ENCODE peak calls at places on chromosomes 13 and 19, in eight cellular contexts. O is ascending aorta; I is PC-3; R is left ventricle myocardium inferior; U is CD8-positive, alpha-beta T cell; K is testis; F is K562; T is ovary. B is an unnamed sample.
A peak's percentile ranks its signal among the peaks of the same experiment; 100 is the strongest.

GRCh38 chr13:53038993-53039392 is 10.4 kb downstream of the OLFM4 start:
- DNase-seq in R (no peak), O (no peak), T (no peak), K (no peak), I (no peak), F (no peak), U (no peak), B (no peak)

GRCh38 chr13:94252209-94252608 is 227.3 kb downstream of the DCT start:
- DNase-seq in K (no peak), T (no peak), I (no peak), F (no peak), U (no peak), O (no peak), R (no peak), B (no peak)

GRCh38 chr19:16569609-16570320 is 2.5 kb downstream of the SLC35E1 start:
- DNase-seq in I (peak; percentile 50), F (no peak), K (no peak), R (no peak), U (no peak), T (no peak), O (no peak), B (no peak)

GRCh38 chr13:30567072-30567471 is 50.6 kb upstream of the USPL1 start:
- DNase-seq in U (no peak), I (no peak), O (no peak), K (no peak), R (no peak), T (no peak), F (no peak), B (no peak)

GRCh38 chr13:41916173-41916954 is 44.5 kb downstream of the VWA8 start:
- DNase-seq in F (no peak), O (no peak), U (no peak), R (no peak), K (no peak), T (no peak), I (peak; percentile 59), B (peak; percentile 40)

GRCh38 chr19:43704002-43704705 is 11.7 kb upstream of the IRGC start:
- DNase-seq in I (peak; percentile 27), F (no peak), U (no peak), K (no peak), O (no peak), T (no peak), R (no peak), B (no peak)

GRCh38 chr13:35549481-35549880 is 73.0 kb upstream of the MAB21L1 start:
- DNase-seq in T (no peak), O (no peak), I (peak; percentile 80), F (no peak), R (no peak), K (no peak), U (no peak), B (no peak)

GRCh38 chr13:32001392-32001768 is 30.2 kb upstream of the FRY start:
- DNase-seq in I (peak; percentile 60), O (no peak), U (no peak), R (peak; percentile 51), T (no peak), K (no peak), F (peak; percentile 15), B (no peak)

GRCh38 chr19:47469719-47470118 is 2.0 kb downstream of the SLC8A2 start:
- DNase-seq in U (no peak), F (no peak), R (no peak), T (no peak), O (no peak), I (no peak), K (no peak), B (no peak)

GRCh38 chr13:106562301-106562700 is 5.6 kb downstream of the ARGLU1 start:
- DNase-seq in T (no peak), O (no peak), I (no peak), F (no peak), K (no peak), U (no peak), R (no peak), B (no peak)

GRCh38 chr13:106558527-106558926 is 9.4 kb downstream of the ARGLU1 start:
- DNase-seq in R (no peak), F (no peak), K (no peak), O (no peak), T (no peak), I (no peak), U (no peak), B (no peak)

GRCh38 chr13:106560791-106561190 is 7.1 kb downstream of the ARGLU1 start:
- DNase-seq in T (no peak), R (no peak), F (no peak), O (no peak), I (no peak), U (no peak), K (no peak), B (no peak)

GRCh38 chr13:106565127-106565775 is 2.7 kb downstream of the ARGLU1 start:
- DNase-seq in T (no peak), R (no peak), U (no peak), K (no peak), O (no peak), I (no peak), F (no peak), B (no peak)

DNA sequence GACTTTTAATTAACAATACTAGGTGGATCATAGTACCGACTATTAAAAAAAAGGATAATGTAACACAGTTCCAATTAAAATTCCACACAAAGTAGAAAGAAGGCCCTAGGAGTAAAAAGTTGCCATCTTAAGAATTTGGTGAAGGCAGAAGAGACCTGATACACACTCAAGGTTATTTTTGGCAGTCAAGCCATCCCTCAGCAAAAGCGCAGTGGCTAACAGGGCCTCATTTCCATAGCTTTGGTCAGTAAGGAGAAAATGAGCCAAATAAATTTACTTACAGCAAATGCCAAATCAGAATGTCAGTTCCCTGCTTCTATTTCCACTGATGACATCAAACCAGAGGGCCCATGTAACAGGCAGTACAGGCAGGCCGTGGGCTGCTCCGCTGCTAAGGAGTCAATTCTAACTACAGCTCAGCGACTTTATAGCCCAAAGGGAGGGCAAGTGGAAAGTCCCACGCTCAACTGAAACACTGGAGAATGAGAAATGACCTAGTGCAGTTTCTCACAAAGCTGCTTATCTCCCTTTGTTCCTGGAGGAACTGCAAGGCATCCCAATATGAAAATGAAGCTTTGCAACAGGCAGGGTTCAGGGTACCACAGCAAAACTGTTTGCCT is 6.3 kb downstream of the ARGLU1 start:
- DNase-seq in I (no peak), U (peak; percentile 17), K (peak; percentile 45), O (no peak), F (no peak), R (no peak), T (no peak), B (peak; percentile 47)
- H3K27ac ChIP-seq in I (no peak overlapping the region), U (no peak overlapping the region), K (peak overlapping the region; percentile 54), O (peak overlapping the region; percentile 40), F (no peak overlapping the region), R (peak overlapping the region; percentile 47), T (no peak overlapping the region), B (no peak overlapping the region)

GRCh38 chr13:101490400-101491015 is 38.0 kb downstream of the ITGBL1 start:
- DNase-seq in K (no peak), F (no peak), T (no peak), R (no peak), U (no peak), O (no peak), I (peak; percentile 60), B (no peak)

GRCh38 chr13:101493541-101493940 is 41.1 kb downstream of the ITGBL1 start:
- DNase-seq in U (no peak), I (no peak), K (no peak), R (no peak), O (no peak), T (no peak), F (no peak), B (no peak)

GRCh38 chr13:101488734-101489133 is 36.3 kb downstream of the ITGBL1 start:
- DNase-seq in R (no peak), T (no peak), F (no peak), O (no peak), U (no peak), I (no peak), K (no peak), B (no peak)

GRCh38 chr13:101489635-101490034 is 37.2 kb downstream of the ITGBL1 start:
- DNase-seq in R (no peak), O (no peak), U (no peak), F (no peak), T (no peak), K (no peak), I (peak; percentile 76), B (no peak)

DNA sequence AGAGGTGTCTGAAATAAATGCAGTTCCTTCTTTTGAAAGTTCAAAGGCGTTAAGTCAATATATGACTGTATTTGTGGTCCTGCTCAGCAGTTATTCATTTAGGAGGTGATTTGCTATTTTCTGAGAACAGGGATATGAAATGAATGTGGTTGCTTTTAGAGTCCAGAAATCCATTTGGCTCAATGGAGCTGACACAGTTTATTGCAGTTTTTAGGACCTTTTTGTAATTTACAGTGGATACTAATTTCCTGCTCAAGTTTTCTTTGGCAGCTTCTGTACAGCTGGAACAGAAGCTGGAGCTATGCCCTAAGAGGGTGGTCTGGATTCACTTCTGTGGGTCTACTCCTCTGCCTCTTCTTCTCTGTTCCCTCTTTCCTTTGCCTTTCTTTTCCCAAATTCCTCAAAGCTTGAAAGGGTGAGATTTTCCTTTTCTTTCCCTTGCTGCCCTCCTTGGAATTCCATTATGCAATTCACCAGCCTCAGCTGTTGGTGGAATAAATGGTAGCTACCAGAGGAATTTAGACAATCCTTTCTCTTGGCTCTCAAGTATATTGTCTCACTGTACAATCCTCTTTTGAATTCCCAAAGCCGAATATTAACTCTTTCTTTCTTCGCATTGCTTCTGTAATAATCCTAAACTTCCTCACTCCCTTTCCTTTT is 39.9 kb downstream of the ITGBL1 start:
- DNase-seq in I (no peak), O (no peak), T (no peak), K (no peak), U (no peak), R (no peak), F (no peak), B (no peak)
- H3K27ac ChIP-seq in I (no peak overlapping the region), O (peak overlapping the region; percentile 15), T (no peak overlapping the region), K (no peak overlapping the region), U (no peak overlapping the region), R (no peak overlapping the region), F (no peak overlapping the region), B (no peak overlapping the region)

GRCh38 chr13:46962286-46962941 is 65.6 kb upstream of the HTR2A start:
- DNase-seq in O (no peak), R (no peak), U (no peak), T (no peak), K (no peak), F (no peak), I (peak; percentile 48), B (no peak)
- H3K27ac ChIP-seq in O (no peak overlapping the region), R (no peak overlapping the region), U (no peak overlapping the region), T (no peak overlapping the region), K (no peak overlapping the region), F (no peak overlapping the region), I (peak overlapping the region; percentile 65), B (no peak overlapping the region)

GRCh38 chr13:40595693-40596092 is 70.7 kb downstream of the FOXO1 start:
- DNase-seq in T (no peak), F (no peak), U (no peak), O (no peak), R (no peak), I (peak; percentile 4), K (no peak), B (no peak)

GRCh38 chr13:40599146-40599545 is 67.3 kb downstream of the FOXO1 start:
- DNase-seq in I (no peak), K (no peak), U (no peak), F (no peak), T (no peak), R (no peak), O (no peak), B (no peak)

GRCh38 chr13:40598599-40598998 is 67.8 kb downstream of the FOXO1 start:
- DNase-seq in F (no peak), K (peak; percentile 43), T (no peak), I (no peak), O (no peak), R (no peak), U (no peak), B (no peak)

GRCh38 chr13:40597735-40598365 is 68.6 kb downstream of the FOXO1 start:
- DNase-seq in U (no peak), R (no peak), T (no peak), F (no peak), K (no peak), I (no peak), O (no peak), B (no peak)

GRCh38 chr13:40596484-40596883 is 70.0 kb downstream of the FOXO1 start:
- DNase-seq in K (no peak), T (no peak), I (no peak), O (no peak), R (no peak), F (no peak), U (no peak), B (peak; percentile 11)
- H3K27ac ChIP-seq in K (no peak overlapping the region), T (no peak overlapping the region), I (no peak overlapping the region), O (peak overlapping the region; percentile 16), R (peak overlapping the region; percentile 6), F (no peak overlapping the region), U (no peak overlapping the region), B (no peak overlapping the region)